ENCODE peak calls at places on chromosomes 2 and 18, in ten cellular contexts. One of them, this sample, is unnamed.

GRCh38 chr2:2843969-2844548 is 513.0 kb upstream of the MYT1L start:
- DNase-seq in PC-9: no peak
- DNase-seq in endodermal cell: peak
- DNase-seq in fibroblast of lung: no peak
- DNase-seq in AG09309: no peak
- DNase-seq in kidney epithelial cell: no peak
- DNase-seq in left ventricle myocardium inferior: no peak
- DNase-seq in astrocyte of the spinal cord: no peak
- DNase-seq in thoracic aorta: no peak
- DNase-seq in fibroblast of mammary gland: no peak
- DNase-seq in this sample: no peak

GRCh38 chr2:147345246-147345645 is 499.6 kb upstream of the ACVR2A start:
- DNase-seq in kidney epithelial cell: no peak
- DNase-seq in PC-9: no peak
- DNase-seq in astrocyte of the spinal cord: peak
- DNase-seq in left ventricle myocardium inferior: no peak
- DNase-seq in AG09309: no peak
- DNase-seq in thoracic aorta: no peak
- DNase-seq in fibroblast of mammary gland: peak
- DNase-seq in fibroblast of lung: peak
- DNase-seq in endodermal cell: no peak
- DNase-seq in this sample: peak

GRCh38 chr2:121360566-121361300 is 75.7 kb upstream of the TFCP2L1 start:
- DNase-seq in endodermal cell: no peak
- DNase-seq in thoracic aorta: peak
- DNase-seq in left ventricle myocardium inferior: peak
- DNase-seq in kidney epithelial cell: peak
- DNase-seq in astrocyte of the spinal cord: peak
- DNase-seq in fibroblast of mammary gland: peak
- DNase-seq in fibroblast of lung: peak
- DNase-seq in PC-9: peak
- DNase-seq in AG09309: peak
- DNase-seq in this sample: peak

GRCh38 chr2:136057802-136058140 is 60.2 kb downstream of the CXCR4 start:
- DNase-seq in fibroblast of mammary gland: no peak
- DNase-seq in left ventricle myocardium inferior: no peak
- DNase-seq in thoracic aorta: no peak
- DNase-seq in kidney epithelial cell: no peak
- DNase-seq in PC-9: no peak
- DNase-seq in fibroblast of lung: no peak
- DNase-seq in endodermal cell: no peak
- DNase-seq in AG09309: no peak
- DNase-seq in astrocyte of the spinal cord: no peak
- DNase-seq in this sample: no peak

GRCh38 chr2:144131042-144131441 is 388.9 kb downstream of the ZEB2 start:
- DNase-seq in endodermal cell: no peak
- DNase-seq in fibroblast of lung: peak
- DNase-seq in thoracic aorta: no peak
- DNase-seq in left ventricle myocardium inferior: no peak
- DNase-seq in PC-9: no peak
- DNase-seq in fibroblast of mammary gland: peak
- DNase-seq in kidney epithelial cell: no peak
- DNase-seq in AG09309: no peak
- DNase-seq in astrocyte of the spinal cord: peak
- DNase-seq in this sample: peak

GRCh38 chr18:60549338-60549960 is 176.9 kb upstream of the MC4R start:
- DNase-seq in endodermal cell: peak
- DNase-seq in thoracic aorta: no peak
- DNase-seq in kidney epithelial cell: peak
- DNase-seq in AG09309: peak
- DNase-seq in fibroblast of mammary gland: peak
- DNase-seq in left ventricle myocardium inferior: no peak
- DNase-seq in fibroblast of lung: peak
- DNase-seq in astrocyte of the spinal cord: peak
- DNase-seq in PC-9: peak
- DNase-seq in this sample: peak

GRCh38 chr2:29810956-29811355 is 110.4 kb downstream of the ALK start:
- DNase-seq in fibroblast of mammary gland: no peak
- DNase-seq in AG09309: no peak
- DNase-seq in fibroblast of lung: no peak
- DNase-seq in astrocyte of the spinal cord: no peak
- DNase-seq in left ventricle myocardium inferior: no peak
- DNase-seq in thoracic aorta: no peak
- DNase-seq in kidney epithelial cell: no peak
- DNase-seq in PC-9: no peak
- DNase-seq in endodermal cell: peak
- DNase-seq in this sample: no peak

GRCh38 chr18:10936211-10937053 is 212.9 kb downstream of the PIEZO2 start:
- DNase-seq in AG09309: peak
- DNase-seq in fibroblast of mammary gland: no peak
- DNase-seq in endodermal cell: no peak
- DNase-seq in fibroblast of lung: no peak
- DNase-seq in left ventricle myocardium inferior: no peak
- DNase-seq in astrocyte of the spinal cord: no peak
- DNase-seq in kidney epithelial cell: no peak
- DNase-seq in thoracic aorta: no peak
- DNase-seq in PC-9: no peak
- DNase-seq in this sample: no peak

GRCh38 chr2:232532406-232532805 is 6.4 kb downstream of the CHRND start:
- DNase-seq in astrocyte of the spinal cord: no peak
- DNase-seq in fibroblast of lung: no peak
- DNase-seq in AG09309: no peak
- DNase-seq in PC-9: no peak
- DNase-seq in fibroblast of mammary gland: no peak
- DNase-seq in left ventricle myocardium inferior: peak
- DNase-seq in thoracic aorta: no peak
- DNase-seq in endodermal cell: no peak
- DNase-seq in kidney epithelial cell: no peak
- DNase-seq in this sample: no peak

GRCh38 chr2:194291104-194291503 is 1365.9 kb upstream of the SLC39A10 start:
- DNase-seq in kidney epithelial cell: no peak
- DNase-seq in fibroblast of lung: no peak
- DNase-seq in left ventricle myocardium inferior: no peak
- DNase-seq in PC-9: no peak
- DNase-seq in endodermal cell: no peak
- DNase-seq in AG09309: no peak
- DNase-seq in astrocyte of the spinal cord: no peak
- DNase-seq in fibroblast of mammary gland: no peak
- DNase-seq in thoracic aorta: no peak
- DNase-seq in this sample: no peak

GRCh38 chr18:45340884-45341283 is 274.4 kb upstream of the SLC14A2 start:
- DNase-seq in PC-9: peak
- DNase-seq in thoracic aorta: no peak
- DNase-seq in endodermal cell: no peak
- DNase-seq in fibroblast of lung: no peak
- DNase-seq in astrocyte of the spinal cord: no peak
- DNase-seq in fibroblast of mammary gland: no peak
- DNase-seq in AG09309: no peak
- DNase-seq in left ventricle myocardium inferior: no peak
- DNase-seq in kidney epithelial cell: no peak
- DNase-seq in this sample: no peak

GRCh38 chr18:61348230-61348629 is 15.0 kb downstream of the CDH20 start:
- DNase-seq in kidney epithelial cell: no peak
- DNase-seq in left ventricle myocardium inferior: no peak
- DNase-seq in AG09309: no peak
- DNase-seq in fibroblast of mammary gland: no peak
- DNase-seq in fibroblast of lung: no peak
- DNase-seq in endodermal cell: no peak
- DNase-seq in PC-9: no peak
- DNase-seq in astrocyte of the spinal cord: no peak
- DNase-seq in thoracic aorta: no peak
- DNase-seq in this sample: no peak

GRCh38 chr2:24076849-24077534 is 866 bp upstream of the SF3B6 start:
- DNase-seq in left ventricle myocardium inferior: no peak
- DNase-seq in fibroblast of mammary gland: peak
- DNase-seq in astrocyte of the spinal cord: peak
- DNase-seq in PC-9: no peak
- DNase-seq in endodermal cell: no peak
- DNase-seq in fibroblast of lung: no peak
- DNase-seq in thoracic aorta: peak
- DNase-seq in kidney epithelial cell: no peak
- DNase-seq in AG09309: no peak
- DNase-seq in this sample: no peak

GRCh38 chr2:109365131-109365530 is 236.1 kb downstream of the SH3RF3 start:
- DNase-seq in endodermal cell: peak
- DNase-seq in astrocyte of the spinal cord: no peak
- DNase-seq in AG09309: no peak
- DNase-seq in thoracic aorta: no peak
- DNase-seq in kidney epithelial cell: no peak
- DNase-seq in PC-9: no peak
- DNase-seq in left ventricle myocardium inferior: no peak
- DNase-seq in fibroblast of mammary gland: no peak
- DNase-seq in fibroblast of lung: no peak
- DNase-seq in this sample: no peak

GRCh38 chr18:76396792-76397191 is 98.2 kb downstream of the ZNF516 start:
- DNase-seq in endodermal cell: no peak
- DNase-seq in PC-9: no peak
- DNase-seq in left ventricle myocardium inferior: no peak
- DNase-seq in astrocyte of the spinal cord: no peak
- DNase-seq in AG09309: no peak
- DNase-seq in fibroblast of lung: no peak
- DNase-seq in kidney epithelial cell: no peak
- DNase-seq in fibroblast of mammary gland: no peak
- DNase-seq in thoracic aorta: no peak
- DNase-seq in this sample: peak

GRCh38 chr2:86764661-86765307 is 25.9 kb downstream of the CD8A start:
- DNase-seq in astrocyte of the spinal cord: peak
- DNase-seq in left ventricle myocardium inferior: no peak
- DNase-seq in PC-9: no peak
- DNase-seq in thoracic aorta: no peak
- DNase-seq in AG09309: no peak
- DNase-seq in kidney epithelial cell: peak
- DNase-seq in endodermal cell: peak
- DNase-seq in fibroblast of mammary gland: peak
- DNase-seq in fibroblast of lung: peak
- DNase-seq in this sample: peak

GRCh38 chr2:138021154-138021553 is 56.9 kb downstream of the HNMT start:
- DNase-seq in PC-9: no peak
- DNase-seq in kidney epithelial cell: no peak
- DNase-seq in thoracic aorta: no peak
- DNase-seq in endodermal cell: no peak
- DNase-seq in AG09309: no peak
- DNase-seq in fibroblast of mammary gland: no peak
- DNase-seq in left ventricle myocardium inferior: no peak
- DNase-seq in astrocyte of the spinal cord: no peak
- DNase-seq in fibroblast of lung: no peak
- DNase-seq in this sample: no peak

GRCh38 chr2:39625927-39626270 is 39.8 kb upstream of the TMEM178A start:
- DNase-seq in thoracic aorta: no peak
- DNase-seq in fibroblast of lung: no peak
- DNase-seq in kidney epithelial cell: no peak
- DNase-seq in endodermal cell: no peak
- DNase-seq in astrocyte of the spinal cord: no peak
- DNase-seq in AG09309: no peak
- DNase-seq in left ventricle myocardium inferior: no peak
- DNase-seq in fibroblast of mammary gland: no peak
- DNase-seq in PC-9: no peak
- DNase-seq in this sample: no peak

GRCh38 chr18:69874058-69874457 is 73.6 kb downstream of the CD226 start:
- DNase-seq in AG09309: no peak
- DNase-seq in thoracic aorta: no peak
- DNase-seq in kidney epithelial cell: no peak
- DNase-seq in fibroblast of lung: peak
- DNase-seq in endodermal cell: no peak
- DNase-seq in fibroblast of mammary gland: peak
- DNase-seq in left ventricle myocardium inferior: no peak
- DNase-seq in astrocyte of the spinal cord: peak
- DNase-seq in PC-9: no peak
- DNase-seq in this sample: peak

GRCh38 chr2:149278146-149278878 is 52.1 kb upstream of the LYPD6 start:
- DNase-seq in astrocyte of the spinal cord: no peak
- DNase-seq in PC-9: no peak
- DNase-seq in endodermal cell: no peak
- DNase-seq in left ventricle myocardium inferior: no peak
- DNase-seq in thoracic aorta: no peak
- DNase-seq in kidney epithelial cell: no peak
- DNase-seq in AG09309: peak
- DNase-seq in fibroblast of mammary gland: peak
- DNase-seq in fibroblast of lung: peak
- DNase-seq in this sample: peak

GRCh38 chr18:26526128-26526965 is 22.0 kb downstream of the KCTD1 start:
- DNase-seq in PC-9: peak
- DNase-seq in AG09309: no peak
- DNase-seq in endodermal cell: peak
- DNase-seq in astrocyte of the spinal cord: no peak
- DNase-seq in fibroblast of mammary gland: no peak
- DNase-seq in kidney epithelial cell: no peak
- DNase-seq in fibroblast of lung: no peak
- DNase-seq in thoracic aorta: no peak
- DNase-seq in left ventricle myocardium inferior: no peak
- DNase-seq in this sample: no peak

GRCh38 chr2:80322337-80322920 is 17.9 kb upstream of the LRRTM1 start:
- DNase-seq in AG09309: no peak
- DNase-seq in astrocyte of the spinal cord: no peak
- DNase-seq in kidney epithelial cell: no peak
- DNase-seq in endodermal cell: peak
- DNase-seq in left ventricle myocardium inferior: no peak
- DNase-seq in fibroblast of lung: no peak
- DNase-seq in PC-9: no peak
- DNase-seq in fibroblast of mammary gland: no peak
- DNase-seq in thoracic aorta: no peak
- DNase-seq in this sample: no peak
- H3K4me3 ChIP-seq in AG09309: no peak
- H3K4me3 ChIP-seq in astrocyte of the spinal cord: no peak
- H3K4me3 ChIP-seq in kidney epithelial cell: no peak
- H3K4me3 ChIP-seq in endodermal cell: no peak
- H3K4me3 ChIP-seq in left ventricle myocardium inferior: no peak
- H3K4me3 ChIP-seq in fibroblast of lung: no peak
- H3K4me3 ChIP-seq in PC-9: no peak
- H3K4me3 ChIP-seq in fibroblast of mammary gland: no peak
- H3K4me3 ChIP-seq in thoracic aorta: no peak
- H3K4me3 ChIP-seq in this sample: no peak

GRCh38 chr2:119721462-119721861 is 38.3 kb upstream of the PTPN4 start:
- DNase-seq in PC-9: peak
- DNase-seq in endodermal cell: no peak
- DNase-seq in fibroblast of lung: no peak
- DNase-seq in AG09309: no peak
- DNase-seq in left ventricle myocardium inferior: peak
- DNase-seq in fibroblast of mammary gland: no peak
- DNase-seq in thoracic aorta: no peak
- DNase-seq in astrocyte of the spinal cord: no peak
- DNase-seq in kidney epithelial cell: no peak
- DNase-seq in this sample: no peak
- TF ChIP-seq CTCF in PC-9: no peak
- TF ChIP-seq CTCF in endodermal cell: peak
- TF ChIP-seq CTCF in fibroblast of lung: no peak
- TF ChIP-seq CTCF in AG09309: no peak
- TF ChIP-seq CTCF in left ventricle myocardium inferior: peak
- TF ChIP-seq CTCF in fibroblast of mammary gland: no peak
- TF ChIP-seq CTCF in thoracic aorta: no peak
- TF ChIP-seq CTCF in astrocyte of the spinal cord: no peak
- TF ChIP-seq CTCF in kidney epithelial cell: no peak
- TF ChIP-seq CTCF in this sample: no peak

GRCh38 chr2:42172020-42172419 is 2.9 kb downstream of the EML4 start:
- DNase-seq in fibroblast of lung: no peak
- DNase-seq in fibroblast of mammary gland: no peak
- DNase-seq in AG09309: no peak
- DNase-seq in astrocyte of the spinal cord: no peak
- DNase-seq in PC-9: no peak
- DNase-seq in left ventricle myocardium inferior: no peak
- DNase-seq in kidney epithelial cell: no peak
- DNase-seq in endodermal cell: no peak
- DNase-seq in thoracic aorta: no peak
- DNase-seq in this sample: no peak
- H3K4me3 ChIP-seq in fibroblast of lung: peak
- H3K4me3 ChIP-seq in fibroblast of mammary gland: no peak
- H3K4me3 ChIP-seq in AG09309: no peak
- H3K4me3 ChIP-seq in astrocyte of the spinal cord: no peak
- H3K4me3 ChIP-seq in PC-9: peak
- H3K4me3 ChIP-seq in left ventricle myocardium inferior: no peak
- H3K4me3 ChIP-seq in kidney epithelial cell: no peak
- H3K4me3 ChIP-seq in endodermal cell: peak
- H3K4me3 ChIP-seq in thoracic aorta: peak
- H3K4me3 ChIP-seq in this sample: peak

GRCh38 chr2:236176417-236176816 is 8.2 kb upstream of the GBX2 start:
- DNase-seq in endodermal cell: peak
- DNase-seq in thoracic aorta: no peak
- DNase-seq in astrocyte of the spinal cord: no peak
- DNase-seq in fibroblast of lung: peak
- DNase-seq in AG09309: no peak
- DNase-seq in left ventricle myocardium inferior: no peak
- DNase-seq in PC-9: no peak
- DNase-seq in kidney epithelial cell: no peak
- DNase-seq in fibroblast of mammary gland: peak
- DNase-seq in this sample: peak
- TF ChIP-seq CTCF in endodermal cell: peak
- TF ChIP-seq CTCF in thoracic aorta: no peak
- TF ChIP-seq CTCF in astrocyte of the spinal cord: peak
- TF ChIP-seq CTCF in fibroblast of lung: peak
- TF ChIP-seq CTCF in AG09309: peak
- TF ChIP-seq CTCF in left ventricle myocardium inferior: peak
- TF ChIP-seq CTCF in PC-9: peak
- TF ChIP-seq CTCF in kidney epithelial cell: peak
- TF ChIP-seq CTCF in fibroblast of mammary gland: peak
- TF ChIP-seq CTCF in this sample: peak